ENCODE peak calls at places on chromosomes 11 and 22, in four cellular contexts. J, T, Y and R are unnamed samples.
A peak's percentile ranks its signal among the peaks of the same experiment; 100 is the strongest.

GRCh38 chr11:133824593-133824992 is 20.7 kb downstream of the SPATA19 start:
- DNase-seq in Y (no peak), J (no peak), T (no peak), R (no peak)

GRCh38 chr11:112745958-112746357 is 215.3 kb upstream of the NCAM1 start:
- DNase-seq in T (no peak), J (no peak), Y (no peak), R (no peak)

GRCh38 chr22:36267058-36267457 is 14.1 kb downstream of the APOL1 start:
- DNase-seq in J (no peak), T (no peak), Y (no peak), R (no peak)

GRCh38 chr22:33405194-33405593 is 347.0 kb upstream of the SYN3 start:
- DNase-seq in Y (no peak), J (no peak), T (no peak), R (no peak)

GRCh38 chr11:127624455-127624854 is 623.9 kb upstream of the KIRREL3 start:
- DNase-seq in Y (no peak), T (no peak), J (no peak), R (no peak)

GRCh38 chr22:25747245-25747944 is 5.4 kb downstream of the MYO18B start:
- DNase-seq in T (no peak), Y (peak; percentile 36), J (no peak), R (peak; percentile 97)

GRCh38 chr11:88301478-88302140 is 35.9 kb downstream of the CTSC start:
- DNase-seq in T (no peak), J (no peak), Y (no peak), R (peak; percentile 66)

GRCh38 chr11:95680169-95680929 is 109.2 kb downstream of the FAM76B start:
- DNase-seq in J (no peak), T (no peak), Y (peak; percentile 70), R (peak; percentile 54)

GRCh38 chr11:73323464-73323863 is 15.4 kb downstream of the ARHGEF17 start:
- DNase-seq in J (peak; percentile 82), T (peak; percentile 79), Y (no peak), R (no peak)

GRCh38 chr11:126102436-126102894 is 39.8 kb upstream of the CDON start:
- DNase-seq in J (no peak), Y (no peak), T (peak; percentile 88), R (no peak)

GRCh38 chr11:111676878-111677585 is 74.8 kb downstream of the SIK2 start:
- DNase-seq in T (no peak), Y (no peak), J (no peak), R (no peak)

GRCh38 chr11:43923327-43924111 is 18.9 kb upstream of the C11orf96 start:
- DNase-seq in T (no peak), Y (peak; percentile 79), J (peak; percentile 57), R (no peak)

GRCh38 chr11:1260620-1261019 is 37.8 kb downstream of the MUC5B start:
- DNase-seq in T (no peak), Y (no peak), J (no peak), R (no peak)

GRCh38 chr11:1262172-1263006 is 39.5 kb downstream of the MUC5B start:
- DNase-seq in J (peak; percentile 91), T (peak; percentile 95), Y (peak; percentile 80), R (peak; percentile 56)

GRCh38 chr11:1261241-1262071 is 38.6 kb downstream of the MUC5B start:
- DNase-seq in J (no peak), Y (no peak), T (no peak), R (no peak)

GRCh38 chr11:1260023-1260501 is 37.2 kb downstream of the MUC5B start:
- DNase-seq in J (no peak), T (no peak), Y (no peak), R (no peak)

DNA sequence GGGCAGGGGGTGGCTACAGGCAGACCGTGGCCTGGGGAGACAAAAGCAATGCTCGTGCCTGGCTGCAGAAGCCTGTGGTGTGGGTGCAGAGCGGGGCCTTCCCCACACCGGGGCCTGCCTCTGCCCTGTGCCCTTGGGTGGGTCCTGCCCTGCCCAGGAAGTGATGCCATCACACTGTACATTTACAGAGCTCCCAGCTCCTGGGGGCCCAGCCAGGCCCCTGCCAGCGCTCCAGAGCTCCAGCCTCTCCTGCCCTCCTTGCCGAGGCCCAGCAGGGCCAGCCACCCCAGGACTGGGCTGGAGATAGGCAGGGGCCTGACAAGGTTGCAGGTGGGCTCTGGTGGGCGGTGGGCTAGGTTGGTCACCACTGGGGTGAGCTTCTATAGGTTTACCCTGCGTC is 40.2 kb downstream of the MUC5B start:
- DNase-seq in T (no peak), J (no peak), Y (no peak), R (no peak)
- H3K4me3 ChIP-seq in T (peak overlapping the region; percentile 58), J (peak overlapping the region; percentile 50), Y (peak overlapping the region; percentile 43), R (peak overlapping the region; percentile 47)

GRCh38 chr22:41001722-41002122 is 50.5 kb downstream of the RBX1 start:
- DNase-seq in J (no peak), T (no peak), Y (peak; percentile 7), R (peak; percentile 1)
- TF ChIP-seq CTCF in J (no peak), T (no peak), Y (no peak), R (no peak)

DNA sequence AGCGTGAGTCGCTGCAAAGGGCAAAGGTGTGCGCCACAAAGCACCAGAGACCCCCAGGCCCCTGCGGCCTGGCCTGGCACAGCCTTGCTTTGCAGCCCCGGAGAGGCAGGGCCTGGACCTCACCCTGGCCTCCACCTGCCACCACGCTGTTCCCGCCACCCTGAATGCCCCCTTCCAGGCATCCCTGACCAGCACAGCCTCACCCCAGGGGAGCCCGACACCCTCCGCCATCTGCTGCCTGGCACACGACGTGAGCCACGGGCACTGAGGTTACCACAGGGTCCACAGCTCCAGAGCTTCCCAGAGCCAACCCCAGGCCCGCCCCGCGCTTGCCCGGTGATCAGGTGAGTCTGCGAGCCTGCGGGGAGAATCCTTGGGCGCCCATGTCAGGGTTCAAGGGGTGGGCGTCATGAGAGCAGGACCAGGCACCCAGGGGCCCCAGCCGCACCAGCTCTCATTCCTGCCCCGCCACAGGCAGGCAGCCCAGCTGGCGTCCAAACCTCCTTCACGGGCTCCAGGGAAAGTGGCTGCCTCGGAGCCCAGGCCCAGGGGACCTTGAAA is 171.3 kb downstream of the BRD1 start:
- DNase-seq in J (no peak), T (peak; percentile 59), Y (no peak), R (no peak)
- H3K4me3 ChIP-seq in J (no peak overlapping the region), T (peak overlapping the region; percentile 64), Y (no peak overlapping the region), R (no peak overlapping the region)

DNA sequence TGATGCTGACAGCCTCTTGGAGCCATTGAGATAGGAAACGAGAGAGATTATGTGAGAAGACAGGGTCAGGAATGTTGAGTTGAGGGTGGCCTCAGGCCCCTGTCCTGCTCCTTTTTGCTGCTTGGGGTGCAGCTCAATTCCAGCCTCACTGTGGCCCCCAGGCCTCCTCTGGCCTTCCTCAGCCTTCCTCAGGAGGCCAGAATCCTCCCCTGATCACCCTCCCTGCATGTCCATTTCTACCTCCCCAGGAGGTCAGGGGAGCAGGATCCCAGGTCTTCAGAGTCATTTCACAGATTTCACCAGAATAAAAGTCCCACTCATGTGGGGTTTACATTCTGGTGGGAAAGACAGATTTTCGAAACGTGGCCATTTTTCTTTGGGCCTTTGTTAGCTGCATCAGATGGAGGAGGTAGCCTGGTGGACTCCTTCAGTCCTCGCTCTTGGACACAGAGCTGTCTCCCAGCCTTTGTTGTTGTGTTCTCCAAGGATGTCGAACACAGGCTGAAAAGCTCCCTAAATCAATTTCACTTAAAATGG is 2.2 kb upstream of the KCNQ1OT1 start:
- DNase-seq in J (no peak), T (no peak), Y (no peak), R (no peak)
- TF ChIP-seq CTCF in J (no peak), T (no peak), Y (no peak), R (no peak)

GRCh38 chr11:1869427-1870325 is 16.8 kb downstream of the LSP1 start:
- DNase-seq in J (peak; percentile 30), Y (no peak), T (peak; percentile 57), R (no peak)
- H3K4me3 ChIP-seq in J (no peak overlapping the region), Y (no peak overlapping the region), T (no peak overlapping the region), R (no peak overlapping the region)